ENCODE peak calls at places on chromosome 14, in seven cellular contexts. C is cerebellar nuclear complex; M is fibroblast of mammary gland; K is stimulated activated CD8-positive, alpha-beta memory T cell treated with anti-CD3 and anti-CD28 coated beads, Interleukin-4, amount 100 ng/mL, for 24 hours; O is stimulated activated CD4-positive, alpha-beta T cell treated with anti-CD3 and anti-CD28 coated beads, TNF-alpha, amount 100 ng/mL, for 48 hours; E is thyroid gland; B is uterus. V is an unnamed sample.

GRCh38 chr14:45332360-45332988 is 79.5 kb upstream of the MIS18BP1 start:
- DNase-seq in C (no peak), M (no peak), K (no peak), O (no peak), E (no peak), B (no peak), V (no peak)

GRCh38 chr14:61145903-61146411 is 135.2 kb downstream of the TMEM30B start:
- DNase-seq in C (no peak), M (peak), K (no peak), O (no peak), E (no peak), B (no peak), V (no peak)

GRCh38 chr14:100155881-100156645 is 3.4 kb downstream of the DEGS2 start:
- DNase-seq in C (peak), M (no peak), K (no peak), O (no peak), E (peak), B (no peak), V (no peak)

GRCh38 chr14:56659964-56660551 is 80.5 kb downstream of the TMEM260 start:
- DNase-seq in C (peak), M (peak), K (no peak), O (no peak), E (no peak), B (no peak), V (no peak)

GRCh38 chr14:84228702-84229101 is 1301.2 kb upstream of the FLRT2 start:
- DNase-seq in C (no peak), M (peak), K (no peak), O (no peak), E (no peak), B (no peak), V (no peak)

GRCh38 chr14:91257328-91258020 is 13.0 kb upstream of the GPR68 start:
- DNase-seq in C (no peak), M (no peak), K (no peak), O (no peak), E (no peak), B (no peak), V (no peak)

GRCh38 chr14:61662437-61663311 is 32.6 kb upstream of the HIF1A start:
- DNase-seq in C (no peak), M (peak), K (peak), O (peak), E (peak), B (no peak), V (peak)

GRCh38 chr14:96180004-96180403 is 24.6 kb upstream of the BDKRB2 start:
- DNase-seq in C (no peak), M (no peak), K (no peak), O (no peak), E (no peak), B (no peak), V (no peak)

GRCh38 chr14:58687232-58687795 is 49.6 kb downstream of the DACT1 start:
- DNase-seq in C (no peak), M (no peak), K (no peak), O (no peak), E (no peak), B (no peak), V (no peak)

GRCh38 chr14:104374718-104375080 is 204.9 kb upstream of the C14orf180 start:
- DNase-seq in C (no peak), M (no peak), K (no peak), O (no peak), E (no peak), B (no peak), V (no peak)

GRCh38 chr14:81669308-81669707 is 135.7 kb upstream of the SEL1L start:
- DNase-seq in C (no peak), M (no peak), K (no peak), O (no peak), E (no peak), B (no peak), V (no peak)

GRCh38 chr14:91399868-91400640 is 17.6 kb downstream of the CCDC88C start:
- DNase-seq in C (no peak), M (no peak), K (no peak), O (no peak), E (no peak), B (no peak), V (no peak)

GRCh38 chr14:69712637-69713088 is 54.3 kb upstream of the SRSF5 start:
- DNase-seq in C (no peak), M (no peak), K (no peak), O (no peak), E (peak), B (peak), V (no peak)

GRCh38 chr14:36516719-36517241 is 3.3 kb downstream of the NKX2-1 start:
- DNase-seq in C (no peak), M (no peak), K (no peak), O (no peak), E (peak), B (no peak), V (no peak)

GRCh38 chr14:61140872-61141271 is 140.3 kb downstream of the TMEM30B start:
- DNase-seq in C (no peak), M (peak), K (no peak), O (no peak), E (no peak), B (no peak), V (no peak)

GRCh38 chr14:31166271-31166561 is 41.4 kb downstream of the HECTD1 start:
- DNase-seq in C (no peak), M (no peak), K (no peak), O (no peak), E (no peak), B (no peak), V (no peak)

GRCh38 chr14:89508863-89509262 is 91.8 kb upstream of the FOXN3 start:
- DNase-seq in C (no peak), M (no peak), K (no peak), O (no peak), E (no peak), B (no peak), V (no peak)

GRCh38 chr14:75548544-75548943 is 26.3 kb downstream of the BATF start:
- DNase-seq in C (no peak), M (peak), K (no peak), O (no peak), E (no peak), B (no peak), V (no peak)

GRCh38 chr14:103125098-103126070 is 2.1 kb downstream of the TNFAIP2 start:
- DNase-seq in C (no peak), M (no peak), K (no peak), O (no peak), E (no peak), B (no peak), V (no peak)

GRCh38 chr14:67421356-67422224 is 9.6 kb upstream of the PLEK2 start:
- DNase-seq in C (no peak), M (no peak), K (no peak), O (no peak), E (no peak), B (no peak), V (no peak)